ENCODE peak calls at places on chromosomes 7 and 10, in four cellular contexts. M is GM12878, J is K562, T is HepG2. S is an unnamed sample.

GRCh38 chr7:22762866-22763265 is 35.9 kb downstream of the IL6 start:
- DNase-seq in M (no peak), J (no peak), T (no peak), S (no peak)

GRCh38 chr7:91266931-91267557 is 2.8 kb downstream of the FZD1 start:
- DNase-seq in M (no peak), J (no peak), T (no peak), S (no peak)

GRCh38 chr7:149625339-149625946 is 127.8 kb upstream of the ZNF746 start:
- DNase-seq in M (no peak), J (peak; percentile 91), T (peak; percentile 40), S (peak; percentile 82)

GRCh38 chr7:12957487-12957886 is 270.1 kb downstream of the ARL4A start:
- DNase-seq in M (no peak), J (peak; percentile 10), T (no peak), S (peak; percentile 10)

GRCh38 chr7:10838205-10838604 is 135.5 kb upstream of the PHF14 start:
- DNase-seq in M (no peak), J (no peak), T (no peak), S (no peak)

GRCh38 chr10:72015868-72016267 is 51.7 kb downstream of the CHST3 start:
- DNase-seq in M (no peak), J (no peak), T (no peak), S (no peak)

GRCh38 chr10:47028466-47028865 is 117.2 kb downstream of the PTPN20 start:
- DNase-seq in M (no peak), J (no peak), T (no peak), S (no peak)

GRCh38 chr10:75062191-75062849 is 49.1 kb upstream of the SAMD8 start:
- DNase-seq in M (no peak), J (no peak), T (no peak), S (no peak)

GRCh38 chr10:92656266-92656961 is 33.3 kb upstream of the HHEX start:
- DNase-seq in M (no peak), J (no peak), T (no peak), S (no peak)

GRCh38 chr10:101566333-101567164 is 21.5 kb downstream of the POLL start:
- DNase-seq in M (no peak), J (peak; percentile 71), T (no peak), S (peak; percentile 64)

GRCh38 chr10:80684217-80684616 is 146.5 kb downstream of the SH2D4B start:
- DNase-seq in M (no peak), J (peak; percentile 88), T (no peak), S (peak; percentile 32)

GRCh38 chr10:78331391-78331922 is 297.8 kb downstream of the RPS24 start:
- DNase-seq in M (no peak), J (no peak), T (no peak), S (no peak)

GRCh38 chr7:22582860-22583640 is 83.1 kb upstream of the STEAP1B start:
- DNase-seq in M (no peak), J (no peak), T (no peak), S (no peak)

GRCh38 chr10:79941146-79941545 is 7.8 kb downstream of the SFTPD start:
- DNase-seq in M (no peak), J (no peak), T (no peak), S (no peak)

GRCh38 chr10:114163062-114163861 is 10.7 kb downstream of the CCDC186 start:
- DNase-seq in M (no peak), J (no peak), T (no peak), S (no peak)

GRCh38 chr7:127946847-127947246 is 84.4 kb downstream of the LRRC4 start:
- DNase-seq in M (no peak), J (no peak), T (no peak), S (no peak)

GRCh38 chr10:43408331-43408709 is 666 bp downstream of the HNRNPF start:
- DNase-seq in M (no peak), J (no peak), T (no peak), S (no peak)

GRCh38 chr10:112713411-112713810 is 236.6 kb upstream of the TCF7L2 start:
- DNase-seq in M (no peak), J (no peak), T (no peak), S (no peak)

GRCh38 chr10:112716076-112716475 is 234.0 kb upstream of the TCF7L2 start:
- DNase-seq in M (no peak), J (no peak), T (no peak), S (no peak)

GRCh38 chr10:112712536-112712935 is 237.5 kb upstream of the TCF7L2 start:
- DNase-seq in M (no peak), J (no peak), T (no peak), S (no peak)

GRCh38 chr10:112715581-112715980 is 234.5 kb upstream of the TCF7L2 start:
- DNase-seq in M (no peak), J (no peak), T (no peak), S (no peak)

DNA sequence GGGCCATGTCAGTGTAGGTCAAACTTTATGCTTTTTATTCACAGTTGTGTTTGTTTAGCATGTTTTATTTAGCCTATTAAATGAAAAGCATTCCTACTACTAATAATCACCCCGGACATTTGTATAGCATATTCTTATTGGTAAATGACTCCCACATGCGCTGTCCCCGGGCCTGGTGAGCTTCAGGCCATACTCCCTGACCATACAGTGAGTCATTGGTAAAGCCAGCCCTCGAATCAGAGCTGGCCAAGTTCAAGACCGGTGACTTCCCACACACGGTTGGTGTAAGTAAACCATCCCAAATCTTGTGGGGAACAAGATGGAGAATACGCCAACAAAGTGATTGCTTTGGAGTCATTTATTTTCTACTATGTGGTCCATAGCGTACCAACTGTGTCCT is 238.7 kb upstream of the TCF7L2 start:
- DNase-seq in M (no peak), J (no peak), T (no peak), S (no peak)
- TF ChIP-seq SP1 in M (no peak), J (no peak), T (no peak), S (no peak)

GRCh38 chr7:30664184-30664885 is 17.9 kb downstream of the CRHR2 start:
- DNase-seq in M (no peak), J (no peak), T (no peak), S (no peak)

GRCh38 chr7:30661926-30662325 is 20.3 kb downstream of the CRHR2 start:
- DNase-seq in M (no peak), J (no peak), T (no peak), S (no peak)

GRCh38 chr7:30665043-30665442 is 17.2 kb downstream of the CRHR2 start:
- DNase-seq in M (no peak), J (no peak), T (no peak), S (no peak)

GRCh38 chr7:30662431-30662939 is 19.8 kb downstream of the CRHR2 start:
- DNase-seq in M (no peak), J (no peak), T (no peak), S (no peak)

DNA sequence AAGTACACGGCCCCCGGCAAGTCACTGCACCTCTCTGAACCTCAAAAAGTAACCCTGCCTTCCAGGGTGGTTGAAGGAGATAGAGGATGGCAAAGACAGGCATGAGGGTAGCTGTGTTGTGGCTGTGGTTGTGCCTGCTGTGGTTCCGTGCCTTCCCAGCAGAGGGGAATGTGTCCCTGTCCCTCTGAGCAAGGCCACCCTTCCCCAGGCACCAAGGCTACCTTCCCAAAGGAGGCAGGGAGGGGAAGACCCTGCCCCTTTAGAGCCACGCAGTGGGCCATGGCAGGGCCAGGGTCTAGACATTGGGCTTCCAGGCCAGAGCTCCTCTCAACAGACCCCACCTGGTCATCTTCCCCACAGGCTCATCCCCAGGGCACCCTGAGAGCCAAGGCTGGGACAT is 18.8 kb downstream of the CRHR2 start:
- DNase-seq in M (no peak), J (no peak), T (no peak), S (no peak)
- TF ChIP-seq TARDBP in M (no peak), J (no peak), T (no peak), S (no peak)

GRCh38 chr7:44505595-44505994 is 15.1 kb upstream of the NUDCD3 start:
- DNase-seq in M (no peak), J (no peak), T (no peak), S (no peak)
- TF ChIP-seq SP1 in M (no peak), J (no peak), T (no peak), S (no peak)

DNA sequence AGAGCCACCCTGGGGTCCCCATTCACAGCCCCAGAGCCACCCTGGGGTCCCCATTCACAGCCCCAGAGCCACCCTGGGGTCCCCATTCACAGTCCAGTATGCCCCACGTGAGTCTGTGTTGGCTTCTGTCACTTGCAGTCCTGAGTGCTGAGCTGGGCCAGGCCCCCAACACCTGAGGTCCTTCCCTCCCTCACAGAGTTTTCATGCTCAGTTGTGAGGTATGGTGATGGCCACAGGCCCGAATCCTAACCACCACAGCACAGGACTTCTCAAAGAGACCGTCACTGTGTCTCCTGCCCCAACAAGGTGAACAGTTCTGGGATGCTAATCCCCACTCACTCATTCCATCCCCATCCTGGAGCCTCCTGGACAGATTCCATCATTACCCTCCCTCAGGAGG is 239.2 kb downstream of the PTPRN2 start:
- DNase-seq in M (no peak), J (no peak), T (no peak), S (no peak)
- TF ChIP-seq TARDBP in M (no peak), J (no peak), T (no peak), S (no peak)

DNA sequence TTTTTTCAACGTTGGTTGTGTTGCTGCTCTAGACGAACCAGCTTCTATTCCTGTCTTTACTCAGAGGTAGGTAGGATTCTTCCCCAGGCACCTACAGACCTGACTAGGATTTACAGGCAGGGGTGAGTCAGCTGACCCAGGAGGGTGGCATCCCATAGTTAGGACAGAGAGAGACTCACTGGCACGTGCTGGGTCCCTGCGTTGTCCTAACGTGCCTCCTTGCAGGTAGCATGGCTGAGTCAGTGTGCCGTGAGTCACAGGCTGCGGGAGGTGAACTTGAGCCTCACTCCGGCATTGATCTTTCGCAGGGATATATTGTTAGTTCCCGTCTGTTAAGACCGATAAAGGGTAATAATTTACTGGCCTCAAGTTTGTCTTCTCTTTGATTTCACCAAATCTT is 96.5 kb downstream of the PFKFB3 start:
- DNase-seq in M (no peak), J (peak; percentile 18), T (peak; percentile 60), S (no peak)
- TF ChIP-seq SP1 in M (no peak), J (no peak), T (no peak), S (no peak)

GRCh38 chr10:97851341-97852001 is 1.8 kb downstream of the GOLGA7B start:
- DNase-seq in M (no peak), J (no peak), T (no peak), S (no peak)
- TF ChIP-seq TARDBP in M (no peak), J (no peak), T (no peak), S (no peak)

S was measured in HEK293T.